ENCODE peak calls at places on chromosomes 4 and X, in ten cellular contexts. One of them, this sample, is unnamed.
A peak's percentile ranks its signal among the peaks of the same experiment; 100 is the strongest.

GRCh38 chr4:2427383-2428334 is 8.9 kb downstream of the CFAP99 start:
- DNase-seq in stomach: no peak
- DNase-seq in naive thymus-derived CD4-positive, alpha-beta T cell: no peak
- DNase-seq in effector memory CD4-positive, alpha-beta T cell: no peak
- DNase-seq in body of pancreas: no peak
- DNase-seq in aorta: no peak
- DNase-seq in heart left ventricle: no peak
- DNase-seq in cardiac muscle cell: no peak
- DNase-seq in PC-3: no peak
- DNase-seq in SJSA1: no peak
- DNase-seq in this sample: no peak

GRCh38 chr4:72582853-72583252 is 13.8 kb upstream of the ADAMTS3 start:
- DNase-seq in naive thymus-derived CD4-positive, alpha-beta T cell: no peak
- DNase-seq in PC-3: no peak
- DNase-seq in cardiac muscle cell: no peak
- DNase-seq in effector memory CD4-positive, alpha-beta T cell: no peak
- DNase-seq in heart left ventricle: no peak
- DNase-seq in stomach: no peak
- DNase-seq in aorta: no peak
- DNase-seq in SJSA1: no peak
- DNase-seq in body of pancreas: no peak
- DNase-seq in this sample: no peak

GRCh38 chr4:176186067-176186466 is 9.3 kb downstream of the SPATA4 start:
- DNase-seq in heart left ventricle: no peak
- DNase-seq in effector memory CD4-positive, alpha-beta T cell: no peak
- DNase-seq in aorta: no peak
- DNase-seq in body of pancreas: no peak
- DNase-seq in naive thymus-derived CD4-positive, alpha-beta T cell: no peak
- DNase-seq in stomach: no peak
- DNase-seq in SJSA1: no peak
- DNase-seq in PC-3: no peak
- DNase-seq in cardiac muscle cell: no peak
- DNase-seq in this sample: no peak

GRCh38 chr4:128715616-128716015 is 93.9 kb upstream of the JADE1 start:
- DNase-seq in effector memory CD4-positive, alpha-beta T cell: no peak
- DNase-seq in naive thymus-derived CD4-positive, alpha-beta T cell: no peak
- DNase-seq in aorta: no peak
- DNase-seq in PC-3: no peak
- DNase-seq in cardiac muscle cell: no peak
- DNase-seq in body of pancreas: no peak
- DNase-seq in SJSA1: no peak
- DNase-seq in stomach: no peak
- DNase-seq in heart left ventricle: no peak
- DNase-seq in this sample: no peak

GRCh38 chrX:70434914-70435586 is 9.6 kb upstream of the DLG3 start:
- DNase-seq in heart left ventricle: peak; percentile 60
- DNase-seq in body of pancreas: no peak
- DNase-seq in cardiac muscle cell: peak; percentile 58
- DNase-seq in stomach: peak; percentile 24
- DNase-seq in effector memory CD4-positive, alpha-beta T cell: no peak
- DNase-seq in naive thymus-derived CD4-positive, alpha-beta T cell: no peak
- DNase-seq in PC-3: no peak
- DNase-seq in SJSA1: peak; percentile 48
- DNase-seq in aorta: peak; percentile 82
- DNase-seq in this sample: no peak

GRCh38 chr4:70734168-70734954 is 12.6 kb downstream of the RUFY3 start:
- DNase-seq in body of pancreas: no peak
- DNase-seq in SJSA1: no peak
- DNase-seq in PC-3: peak; percentile 52
- DNase-seq in effector memory CD4-positive, alpha-beta T cell: peak; percentile 15
- DNase-seq in naive thymus-derived CD4-positive, alpha-beta T cell: no peak
- DNase-seq in heart left ventricle: no peak
- DNase-seq in aorta: no peak
- DNase-seq in cardiac muscle cell: peak; percentile 18
- DNase-seq in stomach: no peak
- DNase-seq in this sample: peak; percentile 44

GRCh38 chr4:2408401-2408958 is 10.0 kb downstream of the ZFYVE28 start:
- DNase-seq in SJSA1: no peak
- DNase-seq in effector memory CD4-positive, alpha-beta T cell: no peak
- DNase-seq in aorta: no peak
- DNase-seq in heart left ventricle: peak; percentile 58
- DNase-seq in body of pancreas: no peak
- DNase-seq in cardiac muscle cell: no peak
- DNase-seq in stomach: no peak
- DNase-seq in naive thymus-derived CD4-positive, alpha-beta T cell: no peak
- DNase-seq in PC-3: peak; percentile 8
- DNase-seq in this sample: no peak

GRCh38 chr4:76886848-76887441 is 11.0 kb downstream of the SOWAHB start:
- DNase-seq in cardiac muscle cell: no peak
- DNase-seq in effector memory CD4-positive, alpha-beta T cell: no peak
- DNase-seq in naive thymus-derived CD4-positive, alpha-beta T cell: no peak
- DNase-seq in PC-3: no peak
- DNase-seq in SJSA1: no peak
- DNase-seq in body of pancreas: no peak
- DNase-seq in aorta: no peak
- DNase-seq in heart left ventricle: no peak
- DNase-seq in stomach: no peak
- DNase-seq in this sample: no peak

GRCh38 chr4:87114245-87115062 is 106.0 kb downstream of the KLHL8 start:
- DNase-seq in naive thymus-derived CD4-positive, alpha-beta T cell: no peak
- DNase-seq in stomach: no peak
- DNase-seq in aorta: no peak
- DNase-seq in PC-3: no peak
- DNase-seq in heart left ventricle: peak; percentile 67
- DNase-seq in effector memory CD4-positive, alpha-beta T cell: no peak
- DNase-seq in body of pancreas: no peak
- DNase-seq in cardiac muscle cell: no peak
- DNase-seq in SJSA1: no peak
- DNase-seq in this sample: no peak

GRCh38 chr4:87108142-87108546 is 112.3 kb downstream of the KLHL8 start:
- DNase-seq in body of pancreas: no peak
- DNase-seq in heart left ventricle: peak; percentile 59
- DNase-seq in effector memory CD4-positive, alpha-beta T cell: no peak
- DNase-seq in aorta: peak; percentile 65
- DNase-seq in SJSA1: peak; percentile 93
- DNase-seq in stomach: no peak
- DNase-seq in naive thymus-derived CD4-positive, alpha-beta T cell: no peak
- DNase-seq in cardiac muscle cell: no peak
- DNase-seq in PC-3: peak; percentile 72
- DNase-seq in this sample: no peak

GRCh38 chr4:87109945-87110344 is 110.5 kb downstream of the KLHL8 start:
- DNase-seq in aorta: no peak
- DNase-seq in effector memory CD4-positive, alpha-beta T cell: no peak
- DNase-seq in cardiac muscle cell: no peak
- DNase-seq in PC-3: no peak
- DNase-seq in stomach: no peak
- DNase-seq in naive thymus-derived CD4-positive, alpha-beta T cell: no peak
- DNase-seq in body of pancreas: no peak
- DNase-seq in SJSA1: no peak
- DNase-seq in heart left ventricle: no peak
- DNase-seq in this sample: no peak

GRCh38 chr4:87109121-87109520 is 111.3 kb downstream of the KLHL8 start:
- DNase-seq in naive thymus-derived CD4-positive, alpha-beta T cell: no peak
- DNase-seq in SJSA1: no peak
- DNase-seq in heart left ventricle: no peak
- DNase-seq in aorta: no peak
- DNase-seq in cardiac muscle cell: no peak
- DNase-seq in body of pancreas: no peak
- DNase-seq in stomach: no peak
- DNase-seq in effector memory CD4-positive, alpha-beta T cell: no peak
- DNase-seq in PC-3: no peak
- DNase-seq in this sample: no peak

DNA sequence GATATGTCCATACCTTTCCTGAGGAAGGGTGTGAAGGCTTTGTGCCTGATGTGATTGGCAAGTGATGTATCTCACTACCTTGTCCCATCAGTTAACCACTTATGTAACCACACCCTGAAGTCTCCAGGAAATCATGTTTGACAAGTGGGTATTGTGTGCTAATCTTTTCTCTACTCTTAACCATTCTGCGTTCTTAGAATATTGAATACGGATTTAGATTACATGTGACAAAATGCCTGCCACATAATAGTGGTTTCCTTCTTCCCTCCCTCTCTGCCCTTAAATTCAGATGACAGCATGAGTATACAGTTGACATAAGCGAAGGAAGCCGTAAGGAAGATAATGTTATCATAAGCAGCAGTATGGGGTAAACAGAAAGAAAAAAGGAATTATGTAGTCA is 108.4 kb downstream of the KLHL8 start:
- DNase-seq in cardiac muscle cell: no peak
- DNase-seq in naive thymus-derived CD4-positive, alpha-beta T cell: no peak
- DNase-seq in stomach: no peak
- DNase-seq in SJSA1: no peak
- DNase-seq in heart left ventricle: no peak
- DNase-seq in body of pancreas: no peak
- DNase-seq in PC-3: no peak
- DNase-seq in effector memory CD4-positive, alpha-beta T cell: no peak
- DNase-seq in aorta: no peak
- DNase-seq in this sample: no peak
- H3K36me3 ChIP-seq in cardiac muscle cell: peaks cover 16% of the 10 kb centered on the region
- H3K36me3 ChIP-seq in naive thymus-derived CD4-positive, alpha-beta T cell: peaks cover 7% of the 10 kb centered on the region
- H3K36me3 ChIP-seq in stomach: peaks cover 71% of the 10 kb centered on the region
- H3K36me3 ChIP-seq in SJSA1: peaks cover 47% of the 10 kb centered on the region
- H3K36me3 ChIP-seq in heart left ventricle: peaks cover 22% of the 10 kb centered on the region
- H3K36me3 ChIP-seq in body of pancreas: peaks cover 17% of the 10 kb centered on the region
- H3K36me3 ChIP-seq in PC-3: peaks cover 8% of the 10 kb centered on the region
- H3K36me3 ChIP-seq in effector memory CD4-positive, alpha-beta T cell: peaks cover 43% of the 10 kb centered on the region
- H3K36me3 ChIP-seq in aorta: peaks cover 5% of the 10 kb centered on the region
- H3K36me3 ChIP-seq in this sample: peaks cover 18% of the 10 kb centered on the region

GRCh38 chrX:6004529-6004928 is 224.1 kb downstream of the NLGN4X start:
- DNase-seq in effector memory CD4-positive, alpha-beta T cell: no peak
- DNase-seq in naive thymus-derived CD4-positive, alpha-beta T cell: no peak
- DNase-seq in aorta: no peak
- DNase-seq in PC-3: no peak
- DNase-seq in cardiac muscle cell: no peak
- DNase-seq in SJSA1: no peak
- DNase-seq in heart left ventricle: no peak
- DNase-seq in body of pancreas: no peak
- DNase-seq in stomach: no peak
- DNase-seq in this sample: no peak

GRCh38 chrX:6002056-6002455 is 226.6 kb downstream of the NLGN4X start:
- DNase-seq in SJSA1: no peak
- DNase-seq in PC-3: no peak
- DNase-seq in effector memory CD4-positive, alpha-beta T cell: no peak
- DNase-seq in stomach: no peak
- DNase-seq in naive thymus-derived CD4-positive, alpha-beta T cell: no peak
- DNase-seq in body of pancreas: no peak
- DNase-seq in aorta: no peak
- DNase-seq in cardiac muscle cell: no peak
- DNase-seq in heart left ventricle: no peak
- DNase-seq in this sample: no peak

DNA sequence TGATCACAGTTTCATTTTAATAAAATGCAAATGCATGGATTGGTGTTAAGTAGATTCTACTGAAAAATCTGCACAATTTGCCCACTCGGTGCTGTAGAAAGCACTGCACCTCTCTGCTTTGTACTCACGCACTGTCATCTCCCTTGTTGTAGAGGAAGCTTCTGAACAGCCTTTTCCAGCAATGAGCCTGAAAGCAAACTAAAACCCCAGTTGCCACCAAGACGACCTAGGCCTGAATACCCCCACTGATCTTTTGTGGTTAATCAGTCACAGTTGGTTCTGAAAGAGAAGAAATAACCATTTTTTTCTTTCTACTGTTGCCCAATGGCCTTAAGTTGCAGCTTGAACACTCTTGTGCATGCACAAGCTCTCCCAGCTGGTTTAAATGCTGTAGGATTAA is 229.8 kb downstream of the NLGN4X start:
- DNase-seq in stomach: no peak
- DNase-seq in aorta: no peak
- DNase-seq in SJSA1: no peak
- DNase-seq in naive thymus-derived CD4-positive, alpha-beta T cell: no peak
- DNase-seq in PC-3: no peak
- DNase-seq in effector memory CD4-positive, alpha-beta T cell: no peak
- DNase-seq in body of pancreas: no peak
- DNase-seq in cardiac muscle cell: no peak
- DNase-seq in heart left ventricle: no peak
- DNase-seq in this sample: no peak
- H3K36me3 ChIP-seq in stomach: no peaks in the 10 kb centered on the region
- H3K36me3 ChIP-seq in aorta: no peaks in the 10 kb centered on the region
- H3K36me3 ChIP-seq in SJSA1: no peaks in the 10 kb centered on the region
- H3K36me3 ChIP-seq in naive thymus-derived CD4-positive, alpha-beta T cell: no peaks in the 10 kb centered on the region
- H3K36me3 ChIP-seq in PC-3: no peaks in the 10 kb centered on the region
- H3K36me3 ChIP-seq in effector memory CD4-positive, alpha-beta T cell: no peaks in the 10 kb centered on the region
- H3K36me3 ChIP-seq in body of pancreas: no peaks in the 10 kb centered on the region
- H3K36me3 ChIP-seq in cardiac muscle cell: no peaks in the 10 kb centered on the region
- H3K36me3 ChIP-seq in heart left ventricle: no peaks in the 10 kb centered on the region
- H3K36me3 ChIP-seq in this sample: no peaks in the 10 kb centered on the region

GRCh38 chr4:26782168-26782829 is 78.3 kb upstream of the STIM2 start:
- DNase-seq in effector memory CD4-positive, alpha-beta T cell: no peak
- DNase-seq in naive thymus-derived CD4-positive, alpha-beta T cell: no peak
- DNase-seq in heart left ventricle: no peak
- DNase-seq in body of pancreas: no peak
- DNase-seq in aorta: no peak
- DNase-seq in PC-3: peak; percentile 44
- DNase-seq in SJSA1: no peak
- DNase-seq in cardiac muscle cell: no peak
- DNase-seq in stomach: no peak
- DNase-seq in this sample: no peak

GRCh38 chr4:26782830-26783202 is 77.8 kb upstream of the STIM2 start:
- DNase-seq in aorta: no peak
- DNase-seq in effector memory CD4-positive, alpha-beta T cell: no peak
- DNase-seq in PC-3: peak; percentile 56
- DNase-seq in body of pancreas: no peak
- DNase-seq in stomach: no peak
- DNase-seq in cardiac muscle cell: no peak
- DNase-seq in SJSA1: no peak
- DNase-seq in naive thymus-derived CD4-positive, alpha-beta T cell: no peak
- DNase-seq in heart left ventricle: no peak
- DNase-seq in this sample: no peak

GRCh38 chr4:26779224-26779623 is 81.4 kb upstream of the STIM2 start:
- DNase-seq in PC-3: no peak
- DNase-seq in cardiac muscle cell: no peak
- DNase-seq in effector memory CD4-positive, alpha-beta T cell: no peak
- DNase-seq in SJSA1: no peak
- DNase-seq in stomach: no peak
- DNase-seq in naive thymus-derived CD4-positive, alpha-beta T cell: no peak
- DNase-seq in heart left ventricle: no peak
- DNase-seq in body of pancreas: no peak
- DNase-seq in aorta: no peak
- DNase-seq in this sample: no peak

GRCh38 chr4:26780524-26780923 is 80.1 kb upstream of the STIM2 start:
- DNase-seq in cardiac muscle cell: no peak
- DNase-seq in effector memory CD4-positive, alpha-beta T cell: no peak
- DNase-seq in body of pancreas: no peak
- DNase-seq in stomach: no peak
- DNase-seq in heart left ventricle: no peak
- DNase-seq in PC-3: peak; percentile 83
- DNase-seq in SJSA1: no peak
- DNase-seq in naive thymus-derived CD4-positive, alpha-beta T cell: no peak
- DNase-seq in aorta: no peak
- DNase-seq in this sample: no peak

DNA sequence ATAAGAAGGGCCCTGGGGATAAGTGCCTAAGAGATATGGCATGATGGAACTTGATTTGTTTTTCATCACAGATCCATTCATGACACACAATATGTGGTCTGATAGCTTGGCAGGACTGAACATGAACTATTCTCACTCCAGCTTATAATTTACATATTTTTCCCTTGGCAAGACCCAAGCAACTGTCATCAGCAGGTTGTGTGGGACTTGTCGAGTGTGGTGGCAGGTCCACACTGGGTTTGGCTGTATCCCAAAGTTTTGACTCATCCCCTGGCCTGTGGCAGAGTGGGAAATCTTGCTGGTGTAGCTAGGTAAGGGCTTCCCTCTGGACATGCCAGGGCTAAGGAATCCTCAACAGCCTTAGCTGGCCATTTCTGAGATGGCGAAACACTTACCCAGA is 81.0 kb upstream of the STIM2 start:
- DNase-seq in cardiac muscle cell: no peak
- DNase-seq in aorta: no peak
- DNase-seq in PC-3: peak; percentile 79
- DNase-seq in SJSA1: no peak
- DNase-seq in effector memory CD4-positive, alpha-beta T cell: no peak
- DNase-seq in body of pancreas: no peak
- DNase-seq in naive thymus-derived CD4-positive, alpha-beta T cell: no peak
- DNase-seq in heart left ventricle: no peak
- DNase-seq in stomach: no peak
- DNase-seq in this sample: no peak
- H3K36me3 ChIP-seq in cardiac muscle cell: no peaks in the 10 kb centered on the region
- H3K36me3 ChIP-seq in aorta: no peaks in the 10 kb centered on the region
- H3K36me3 ChIP-seq in PC-3: peaks cover 3% of the 10 kb centered on the region
- H3K36me3 ChIP-seq in SJSA1: no peaks in the 10 kb centered on the region
- H3K36me3 ChIP-seq in effector memory CD4-positive, alpha-beta T cell: no peaks in the 10 kb centered on the region
- H3K36me3 ChIP-seq in body of pancreas: no peaks in the 10 kb centered on the region
- H3K36me3 ChIP-seq in naive thymus-derived CD4-positive, alpha-beta T cell: no peaks in the 10 kb centered on the region
- H3K36me3 ChIP-seq in heart left ventricle: no peaks in the 10 kb centered on the region
- H3K36me3 ChIP-seq in stomach: peaks cover under 1% of the 10 kb centered on the region
- H3K36me3 ChIP-seq in this sample: no peaks in the 10 kb centered on the region

GRCh38 chrX:48698306-48698705 is 1.8 kb downstream of the SUV39H1 start:
- DNase-seq in naive thymus-derived CD4-positive, alpha-beta T cell: no peak
- DNase-seq in SJSA1: no peak
- DNase-seq in PC-3: no peak
- DNase-seq in body of pancreas: no peak
- DNase-seq in heart left ventricle: no peak
- DNase-seq in stomach: no peak
- DNase-seq in cardiac muscle cell: no peak
- DNase-seq in effector memory CD4-positive, alpha-beta T cell: no peak
- DNase-seq in aorta: no peak
- DNase-seq in this sample: no peak

GRCh38 chrX:48702716-48703115 is 6.2 kb downstream of the SUV39H1 start:
- DNase-seq in aorta: no peak
- DNase-seq in body of pancreas: no peak
- DNase-seq in SJSA1: no peak
- DNase-seq in heart left ventricle: no peak
- DNase-seq in cardiac muscle cell: no peak
- DNase-seq in effector memory CD4-positive, alpha-beta T cell: no peak
- DNase-seq in stomach: no peak
- DNase-seq in naive thymus-derived CD4-positive, alpha-beta T cell: no peak
- DNase-seq in PC-3: no peak
- DNase-seq in this sample: no peak

GRCh38 chrX:48702032-48702431 is 5.5 kb downstream of the SUV39H1 start:
- DNase-seq in aorta: no peak
- DNase-seq in cardiac muscle cell: no peak
- DNase-seq in stomach: no peak
- DNase-seq in PC-3: no peak
- DNase-seq in effector memory CD4-positive, alpha-beta T cell: no peak
- DNase-seq in heart left ventricle: no peak
- DNase-seq in body of pancreas: no peak
- DNase-seq in SJSA1: no peak
- DNase-seq in naive thymus-derived CD4-positive, alpha-beta T cell: no peak
- DNase-seq in this sample: no peak

GRCh38 chrX:48700951-48701653 is 4.6 kb downstream of the SUV39H1 start:
- DNase-seq in SJSA1: no peak
- DNase-seq in heart left ventricle: no peak
- DNase-seq in effector memory CD4-positive, alpha-beta T cell: no peak
- DNase-seq in stomach: no peak
- DNase-seq in PC-3: no peak
- DNase-seq in cardiac muscle cell: no peak
- DNase-seq in body of pancreas: no peak
- DNase-seq in naive thymus-derived CD4-positive, alpha-beta T cell: no peak
- DNase-seq in aorta: no peak
- DNase-seq in this sample: no peak

GRCh38 chrX:48700246-48700645 is 3.7 kb downstream of the SUV39H1 start:
- DNase-seq in SJSA1: no peak
- DNase-seq in aorta: no peak
- DNase-seq in stomach: no peak
- DNase-seq in body of pancreas: no peak
- DNase-seq in heart left ventricle: no peak
- DNase-seq in naive thymus-derived CD4-positive, alpha-beta T cell: no peak
- DNase-seq in cardiac muscle cell: no peak
- DNase-seq in effector memory CD4-positive, alpha-beta T cell: no peak
- DNase-seq in PC-3: no peak
- DNase-seq in this sample: no peak
- H3K36me3 ChIP-seq in SJSA1: peaks cover 54% of the 10 kb centered on the region
- H3K36me3 ChIP-seq in aorta: no peaks in the 10 kb centered on the region
- H3K36me3 ChIP-seq in stomach: peaks cover 39% of the 10 kb centered on the region
- H3K36me3 ChIP-seq in body of pancreas: no peaks in the 10 kb centered on the region
- H3K36me3 ChIP-seq in heart left ventricle: no peaks in the 10 kb centered on the region
- H3K36me3 ChIP-seq in naive thymus-derived CD4-positive, alpha-beta T cell: no peaks in the 10 kb centered on the region
- H3K36me3 ChIP-seq in cardiac muscle cell: no peaks in the 10 kb centered on the region
- H3K36me3 ChIP-seq in effector memory CD4-positive, alpha-beta T cell: peaks cover 9% of the 10 kb centered on the region
- H3K36me3 ChIP-seq in PC-3: peaks cover 27% of the 10 kb centered on the region
- H3K36me3 ChIP-seq in this sample: peaks cover 71% of the 10 kb centered on the region

This sample was measured in HAP-1.